ENCODE peak calls at places on chromosome 2, in four cellular contexts. T is K562, K is NT2/D1, M is pancreas. Q is an unnamed sample.

GRCh38 chr2:72132981-72133720 is 14.5 kb downstream of the CYP26B1 start:
- DNase-seq in T (no peak), K (no peak), M (no peak), Q (no peak)

GRCh38 chr2:241989074-241989473 is 119.5 kb downstream of the RTP5 start:
- DNase-seq in T (no peak), K (no peak), M (no peak), Q (no peak)

GRCh38 chr2:28855977-28856376 is 14.1 kb downstream of the TRMT61B start:
- DNase-seq in T (no peak), K (no peak), M (no peak), Q (no peak)

GRCh38 chr2:19361325-19361990 is 3.0 kb upstream of the OSR1 start:
- DNase-seq in T (no peak), K (no peak), M (peak), Q (no peak)

GRCh38 chr2:198347349-198347748 is 543.0 kb downstream of the PLCL1 start:
- DNase-seq in T (no peak), K (no peak), M (no peak), Q (no peak)

GRCh38 chr2:170723446-170723958 is 8.4 kb downstream of the SP5 start:
- DNase-seq in T (no peak), K (no peak), M (no peak), Q (no peak)

GRCh38 chr2:111015256-111015655 is 105.5 kb upstream of the BCL2L11 start:
- DNase-seq in T (no peak), K (no peak), M (no peak), Q (no peak)

GRCh38 chr2:141062016-141062415 is 1068.8 kb downstream of the LRP1B start:
- DNase-seq in T (no peak), K (no peak), M (no peak), Q (no peak)

GRCh38 chr2:66331176-66331575 is 103.7 kb upstream of the MEIS1 start:
- DNase-seq in T (no peak), K (no peak), M (no peak), Q (no peak)

GRCh38 chr2:203904022-203904421 is 32.5 kb upstream of the ICOS start:
- DNase-seq in T (no peak), K (no peak), M (no peak), Q (no peak)

GRCh38 chr2:225998653-225999052 is 599.1 kb downstream of the NYAP2 start:
- DNase-seq in T (no peak), K (no peak), M (no peak), Q (no peak)

GRCh38 chr2:152093464-152093863 is 5.4 kb downstream of the CACNB4 start:
- DNase-seq in T (no peak), K (no peak), M (no peak), Q (no peak)

GRCh38 chr2:163664610-163665009 is 71.2 kb downstream of the FIGN start:
- DNase-seq in T (no peak), K (no peak), M (no peak), Q (peak)

GRCh38 chr2:4914551-4914950 is 777.6 kb upstream of the SOX11 start:
- DNase-seq in T (no peak), K (no peak), M (no peak), Q (no peak)

GRCh38 chr2:96737831-96738230 is 2.0 kb downstream of the LMAN2L start:
- DNase-seq in T (no peak), K (no peak), M (no peak), Q (no peak)

GRCh38 chr2:186595219-186595618 is 5.4 kb downstream of the ITGAV start:
- DNase-seq in T (peak), K (no peak), M (peak), Q (no peak)
- H3K4me3 ChIP-seq in T (no peak), K (no peak), M (no peak), Q (no peak)

GRCh38 chr2:31413876-31414550 is 529 bp downstream of the XDH start:
- DNase-seq in T (no peak), K (no peak), M (no peak), Q (no peak)

GRCh38 chr2:31415421-31415820 is 879 bp upstream of the XDH start:
- DNase-seq in T (no peak), K (no peak), M (no peak), Q (no peak)

GRCh38 chr2:31413025-31413424 is 1.5 kb downstream of the XDH start:
- DNase-seq in T (no peak), K (no peak), M (no peak), Q (no peak)

GRCh38 chr2:31411771-31412170 is 2.8 kb downstream of the XDH start:
- DNase-seq in T (no peak), K (no peak), M (no peak), Q (no peak)

DNA sequence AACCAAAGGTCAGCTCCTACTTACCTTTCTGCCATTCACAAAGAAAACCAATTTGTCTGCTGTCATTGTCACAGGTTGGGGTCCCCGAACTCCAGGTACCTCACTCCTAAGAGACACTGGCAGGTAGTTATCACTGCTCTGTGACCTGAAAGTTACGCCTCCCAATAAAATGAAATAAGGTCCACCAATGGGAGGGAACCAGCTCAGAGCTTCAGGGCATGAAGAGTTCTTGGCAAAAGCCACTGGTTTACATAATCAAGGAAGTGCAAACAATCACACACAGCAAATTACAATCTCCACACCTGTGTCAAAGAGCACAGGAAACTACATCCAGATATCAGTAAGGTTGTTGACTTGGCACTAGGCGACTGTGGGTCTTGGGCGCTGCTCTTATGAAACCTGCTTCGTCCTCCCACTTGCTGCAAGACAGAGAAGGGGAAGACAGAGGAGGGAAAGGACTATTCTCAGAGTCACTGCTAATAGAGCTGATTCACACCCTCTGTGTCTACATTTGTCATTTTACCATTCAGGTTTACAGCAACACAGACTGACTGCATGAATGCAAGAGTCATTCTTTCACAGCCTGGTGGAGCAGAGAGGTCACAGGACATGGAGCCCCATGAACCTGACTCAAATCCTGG is at the start of gene XDH:
- DNase-seq in T (no peak), K (no peak), M (peak), Q (no peak)
- H3K4me3 ChIP-seq in T (no peak), K (no peak), M (no peak), Q (no peak)

DNA sequence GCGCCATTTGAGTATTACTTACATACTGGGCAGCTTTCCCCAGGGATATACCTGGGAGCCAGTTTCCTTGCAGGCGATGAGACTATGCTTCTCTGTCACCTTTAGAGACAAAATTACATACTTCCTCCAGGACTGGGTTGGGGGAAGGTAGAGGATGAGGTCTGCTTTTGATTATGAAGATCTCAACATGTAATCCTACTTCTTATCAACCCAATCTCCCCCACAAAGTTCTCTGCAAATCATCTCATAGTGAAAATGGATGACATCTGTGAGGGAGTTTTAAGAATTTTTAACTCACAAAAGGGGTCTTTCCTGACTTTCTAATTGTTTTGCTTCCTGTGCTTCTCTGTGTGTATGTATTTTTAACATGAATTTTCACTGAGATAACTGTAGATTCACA is 81.9 kb downstream of the TMEM131 start:
- DNase-seq in T (no peak), K (no peak), M (no peak), Q (no peak)
- H3K4me3 ChIP-seq in T (no peak), K (no peak), M (no peak), Q (no peak)

GRCh38 chr2:24489942-24490673 is 946 bp upstream of the NCOA1 start:
- DNase-seq in T (no peak), K (no peak), M (peak), Q (no peak)
- H3K4me3 ChIP-seq in T (peak), K (peak), M (peak), Q (peak)

Q was measured in retinal pigment epithelial cell.